ENCODE peak calls at places on chromosomes 13 and 19, in ten cellular contexts. O, H, R, Z, G, D, J, A, U and B are unnamed samples.

GRCh38 chr13:21137696-21138095 is 38.7 kb downstream of the SKA3 start:
- DNase-seq in Z (peak), G (peak), O (no peak), J (no peak), U (no peak), A (no peak), R (no peak), D (peak), H (peak), B (no peak)

GRCh38 chr13:98751397-98752110 is 918 bp downstream of the SLC15A1 start:
- DNase-seq in J (no peak), G (no peak), R (peak), A (no peak), O (no peak), H (no peak), U (no peak), D (peak), Z (peak), B (no peak)

GRCh38 chr19:38070573-38070972 is 153.4 kb downstream of the DPF1 start:
- DNase-seq in J (no peak), A (no peak), Z (peak), U (no peak), O (no peak), R (no peak), G (peak), H (peak), D (peak), B (no peak)

GRCh38 chr13:37526710-37527446 is 71.7 kb downstream of the POSTN start:
- DNase-seq in Z (peak), D (peak), O (no peak), H (no peak), G (peak), R (no peak), J (no peak), A (no peak), U (no peak), B (peak)

GRCh38 chr19:17718467-17718987 is 753 bp upstream of the MAP1S start:
- DNase-seq in Z (no peak), U (no peak), O (no peak), D (no peak), G (no peak), R (no peak), H (no peak), A (no peak), J (no peak), B (no peak)

GRCh38 chr19:52206481-52206880 is 16.6 kb downstream of the PPP2R1A start:
- DNase-seq in R (no peak), U (no peak), O (no peak), J (no peak), G (no peak), A (no peak), D (no peak), H (no peak), Z (no peak), B (no peak)

GRCh38 chr13:40668335-40668734 is 1.9 kb upstream of the FOXO1 start:
- DNase-seq in G (no peak), J (no peak), U (no peak), D (peak), A (peak), Z (peak), O (peak), H (no peak), R (peak), B (no peak)

GRCh38 chr13:99417151-99417820 is 84.0 kb upstream of the TM9SF2 start:
- DNase-seq in O (no peak), H (no peak), Z (no peak), D (no peak), R (peak), A (no peak), J (no peak), U (no peak), G (no peak), B (no peak)

GRCh38 chr19:5705552-5705951 is 14.4 kb downstream of the LONP1 start:
- DNase-seq in D (no peak), J (no peak), H (no peak), Z (no peak), G (no peak), O (no peak), A (no peak), U (no peak), R (no peak), B (no peak)

GRCh38 chr13:40345654-40346372 is 320.6 kb downstream of the FOXO1 start:
- DNase-seq in J (no peak), A (no peak), H (no peak), G (no peak), D (no peak), O (no peak), R (no peak), U (no peak), Z (no peak), B (no peak)

GRCh38 chr13:45773236-45773635 is 71.1 kb downstream of the CBY2 start:
- DNase-seq in Z (peak), O (no peak), H (peak), R (no peak), A (no peak), G (peak), D (no peak), J (peak), U (no peak), B (peak)

GRCh38 chr13:34657716-34658115 is 284.4 kb upstream of the NBEA start:
- DNase-seq in O (no peak), R (no peak), G (peak), J (peak), H (peak), U (no peak), D (no peak), Z (no peak), A (no peak), B (peak)

GRCh38 chr13:110771194-110771593 is 57.7 kb downstream of the ING1 start:
- DNase-seq in D (peak), A (no peak), Z (peak), R (peak), G (peak), J (no peak), U (no peak), H (no peak), O (no peak), B (no peak)

GRCh38 chr13:76677047-76677446 is 209.2 kb downstream of the KCTD12 start:
- DNase-seq in G (no peak), O (no peak), U (no peak), D (peak), J (no peak), Z (peak), H (no peak), R (no peak), A (no peak), B (peak)

GRCh38 chr19:51565583-51565982 is 5.5 kb upstream of the ZNF175 start:
- DNase-seq in G (no peak), R (no peak), Z (no peak), A (no peak), D (peak), O (no peak), U (no peak), H (no peak), J (no peak), B (no peak)

GRCh38 chr13:43356566-43356965 is 333.2 kb downstream of the DNAJC15 start:
- DNase-seq in O (no peak), G (no peak), J (no peak), Z (peak), U (no peak), H (peak), R (no peak), D (no peak), A (no peak), B (peak)

GRCh38 chr13:82436099-82436585 is 1446.1 kb downstream of the SLITRK1 start:
- DNase-seq in O (no peak), G (no peak), Z (no peak), H (no peak), D (no peak), U (no peak), A (no peak), R (no peak), J (no peak), B (no peak)

GRCh38 chr19:5154129-5154798 is 185.4 kb downstream of the KDM4B start:
- DNase-seq in O (peak), G (peak), H (no peak), Z (peak), A (no peak), D (peak), J (no peak), U (no peak), R (no peak), B (no peak)

GRCh38 chr13:101452519-101453485 is at the start of gene ITGBL1:
- DNase-seq in U (no peak), D (peak), G (peak), R (peak), A (no peak), H (peak), J (no peak), O (no peak), Z (peak), B (no peak)

GRCh38 chr19:41702208-41702651 is 6.2 kb upstream of the CEACAM5 start:
- DNase-seq in Z (peak), H (peak), G (no peak), D (peak), A (no peak), U (no peak), O (no peak), R (peak), J (peak), B (no peak)

GRCh38 chr19:17394891-17395415 is 957 bp upstream of the CCDC194 start:
- DNase-seq in U (peak), J (no peak), A (no peak), O (peak), D (peak), H (peak), R (peak), Z (peak), G (peak), B (no peak)

GRCh38 chr13:70424428-70424827 is 316.2 kb upstream of the KLHL1 start:
- DNase-seq in Z (no peak), H (no peak), A (no peak), J (no peak), D (no peak), R (no peak), G (no peak), U (no peak), O (no peak), B (no peak)

GRCh38 chr19:7874080-7874856 is at the start of gene PRR36:
- DNase-seq in A (peak), H (no peak), J (no peak), Z (no peak), G (no peak), R (peak), D (no peak), U (peak), O (no peak), B (no peak)

GRCh38 chr19:7872306-7873204 is 1.6 kb downstream of the PRR36 start:
- DNase-seq in U (no peak), H (no peak), D (no peak), A (no peak), O (no peak), R (no peak), Z (no peak), J (no peak), G (no peak), B (no peak)

GRCh38 chr19:7871530-7872305 is 2.5 kb downstream of the PRR36 start:
- DNase-seq in R (peak), A (peak), O (peak), Z (peak), D (peak), U (peak), H (peak), J (peak), G (peak), B (peak)

GRCh38 chr19:7874857-7875393 is 735 bp upstream of the PRR36 start:
- DNase-seq in G (no peak), R (no peak), A (no peak), D (no peak), O (no peak), H (no peak), J (no peak), Z (no peak), U (no peak), B (no peak)

DNA sequence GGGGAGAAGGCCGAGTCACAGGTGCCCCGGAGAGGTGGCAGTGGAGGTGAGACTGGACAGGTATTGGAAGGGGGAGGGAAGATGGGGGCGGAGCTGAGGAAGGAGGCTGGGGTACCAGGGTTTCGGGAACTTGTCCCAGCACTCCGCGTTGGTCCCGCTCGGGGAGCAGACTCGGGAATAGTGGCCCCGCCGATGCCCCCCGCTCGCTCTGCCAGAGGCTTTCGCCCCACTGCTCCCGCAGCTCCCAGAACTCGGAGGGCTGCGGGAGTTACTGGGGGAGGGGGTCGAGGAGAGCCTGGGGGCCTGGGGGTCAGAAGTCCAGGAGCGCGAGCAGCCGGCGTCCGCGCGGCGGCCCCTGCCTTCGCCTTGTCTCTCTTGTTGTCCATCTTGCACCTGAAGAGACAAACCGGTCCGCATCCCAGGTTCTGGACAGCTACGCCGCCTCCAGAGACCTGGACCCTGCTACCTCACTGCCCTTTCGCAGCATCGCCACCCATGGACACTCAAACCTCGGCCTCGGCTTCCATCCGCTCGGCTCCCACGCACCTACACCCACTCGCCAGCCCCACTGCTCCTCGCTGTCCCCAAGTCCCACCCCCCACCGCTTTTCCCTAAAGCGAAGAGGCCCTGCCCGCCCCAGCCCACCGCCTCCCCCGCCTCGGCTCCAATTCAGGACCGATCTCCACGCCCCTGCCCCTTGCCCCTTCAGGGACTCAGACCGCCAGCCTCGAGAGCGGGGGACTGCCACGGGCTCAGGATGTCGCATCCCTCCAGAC is 698 bp downstream of the PRR36 start:
- DNase-seq in R (no peak), G (no peak), H (no peak), O (no peak), D (no peak), U (no peak), A (no peak), J (no peak), Z (no peak), B (no peak)
- H3K4me3 ChIP-seq in R (peak), G (no peak), H (no peak), O (no peak), D (peak), U (peak), A (no peak), J (no peak), Z (no peak), B (peak)

DNA sequence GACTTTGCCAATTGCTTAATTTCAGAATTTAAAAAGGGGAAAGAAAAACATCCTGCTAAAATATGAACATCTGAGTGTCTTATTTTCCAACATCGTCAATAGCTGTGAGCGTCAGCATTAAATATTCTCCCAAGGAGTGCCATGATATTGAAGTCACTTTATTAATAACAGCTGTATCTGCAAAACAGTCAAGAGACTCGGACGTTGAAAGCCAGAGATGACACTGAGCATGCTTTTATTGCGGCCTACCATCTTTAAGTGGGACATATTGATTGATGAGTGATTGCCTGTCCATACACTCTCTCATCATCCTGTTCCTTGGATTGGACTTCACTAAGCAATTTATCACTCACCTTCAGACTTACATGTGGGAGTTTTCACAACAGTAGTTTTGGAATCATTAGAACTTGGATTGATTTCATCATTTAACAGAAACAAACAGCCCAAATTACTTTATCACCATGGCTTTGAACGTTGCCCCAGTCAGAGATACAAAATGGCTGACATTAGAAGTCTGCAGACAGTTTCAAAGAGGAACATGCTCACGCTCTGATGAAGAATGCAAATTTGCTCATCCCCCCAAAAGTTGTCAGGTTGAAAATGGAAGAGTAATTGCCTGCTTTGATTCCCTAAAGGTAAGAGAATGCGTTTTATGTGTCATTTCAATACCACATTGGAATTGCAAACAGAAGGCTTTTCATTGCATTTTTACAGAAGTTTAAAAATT is 53.8 kb downstream of the MBNL2 start:
- DNase-seq in J (no peak), D (no peak), R (no peak), H (no peak), G (peak), Z (no peak), A (no peak), U (no peak), O (no peak), B (no peak)
- H3K4me3 ChIP-seq in J (no peak), D (no peak), R (no peak), H (no peak), G (no peak), Z (no peak), A (no peak), U (no peak), O (no peak), B (no peak)

GRCh38 chr13:74201530-74201929 is 67.3 kb upstream of the KLF12 start:
- DNase-seq in Z (no peak), O (no peak), G (no peak), U (no peak), J (no peak), D (no peak), H (no peak), R (no peak), A (no peak), B (no peak)
- H3K4me3 ChIP-seq in Z (no peak), O (no peak), G (no peak), U (no peak), J (no peak), D (no peak), H (no peak), R (no peak), A (no peak), B (no peak)

GRCh38 chr19:45677351-45678230 is 9.6 kb downstream of the GIPR start:
- DNase-seq in J (no peak), O (peak), Z (peak), D (peak), A (peak), U (peak), R (peak), G (peak), H (peak), B (no peak)

GRCh38 chr19:45670670-45671453 is 2.8 kb downstream of the GIPR start:
- DNase-seq in A (peak), D (peak), Z (peak), H (peak), O (peak), J (no peak), G (peak), R (peak), U (peak), B (no peak)

GRCh38 chr19:45682117-45682516 is 9.6 kb downstream of the SNRPD2 start:
- DNase-seq in D (no peak), O (no peak), U (no peak), J (no peak), H (no peak), A (no peak), G (no peak), Z (no peak), R (no peak), B (no peak)

GRCh38 chr19:45681391-45682015 is 10.2 kb downstream of the SNRPD2 start:
- DNase-seq in O (peak), G (peak), D (peak), Z (peak), R (peak), H (peak), J (no peak), U (peak), A (peak), B (no peak)

GRCh38 chr19:45676851-45677263 is 8.8 kb downstream of the GIPR start:
- DNase-seq in J (no peak), R (no peak), G (no peak), U (peak), A (peak), D (no peak), Z (no peak), H (no peak), O (peak), B (no peak)
- H3K4me3 ChIP-seq in J (peak), R (peak), G (peak), U (peak), A (peak), D (peak), Z (peak), H (peak), O (peak), B (peak)